ENCODE peak calls at places on chromosomes 16 and 17, in eight cellular contexts. D is sigmoid colon, K is fibroblast of the aortic adventitia, A is lower lobe of right lung, R is endothelial cell, O is Panc1, Z is tibial artery, L is cardiac muscle cell. I is an unnamed sample.

GRCh38 chr17:61989509-61989908 is 61.7 kb upstream of the INTS2 start:
- DNase-seq in R (no peak), O (no peak), L (no peak), A (no peak), K (no peak), D (no peak), Z (no peak), I (no peak)

GRCh38 chr16:86824751-86825310 is 246.5 kb downstream of the FOXL1 start:
- DNase-seq in D (peak; percentile 46), Z (no peak), K (no peak), R (no peak), A (no peak), O (no peak), L (no peak), I (no peak)

GRCh38 chr17:82014432-82014831 is 8.2 kb downstream of the CENPX start:
- DNase-seq in K (no peak), Z (no peak), L (no peak), A (no peak), O (no peak), R (no peak), D (no peak), I (no peak)

GRCh38 chr16:84833142-84833495 is 13.3 kb downstream of the CRISPLD2 start:
- DNase-seq in A (no peak), R (no peak), O (no peak), Z (no peak), K (no peak), L (no peak), D (peak; percentile 78), I (no peak)

GRCh38 chr17:4708436-4708835 is 2.0 kb upstream of the ARRB2 start:
- DNase-seq in R (no peak), L (no peak), A (no peak), D (no peak), Z (no peak), O (no peak), K (no peak), I (no peak)

GRCh38 chr16:82660966-82661365 is 34.2 kb downstream of the CDH13 start:
- DNase-seq in O (no peak), D (no peak), A (no peak), L (no peak), R (no peak), Z (no peak), K (no peak), I (no peak)

GRCh38 chr17:82050152-82050760 is 1.4 kb downstream of the RFNG start:
- DNase-seq in L (no peak), D (no peak), K (no peak), A (no peak), R (no peak), Z (no peak), O (no peak), I (no peak)

GRCh38 chr17:41492351-41492750 is 2.6 kb upstream of the KRT36 start:
- DNase-seq in L (no peak), Z (peak; percentile 62), O (no peak), K (peak; percentile 17), D (no peak), R (no peak), A (no peak), I (no peak)

GRCh38 chr16:55655709-55656694 is at the start of gene SLC6A2:
- DNase-seq in Z (no peak), D (no peak), O (no peak), R (peak; percentile 49), K (no peak), L (peak; percentile 62), A (no peak), I (no peak)

GRCh38 chr17:6487243-6488007 is 43.2 kb downstream of the PIMREG start:
- DNase-seq in Z (peak; percentile 36), K (no peak), D (peak; percentile 68), O (no peak), L (no peak), A (peak; percentile 56), R (no peak), I (no peak)

GRCh38 chr17:67281736-67282135 is 36.7 kb upstream of the HELZ start:
- DNase-seq in L (no peak), Z (no peak), O (no peak), R (no peak), K (no peak), A (no peak), D (no peak), I (no peak)
- TF ChIP-seq CTCF in L (no peak), Z (no peak), O (no peak), R (no peak), K (no peak), A (no peak), D (no peak), I (no peak)

DNA sequence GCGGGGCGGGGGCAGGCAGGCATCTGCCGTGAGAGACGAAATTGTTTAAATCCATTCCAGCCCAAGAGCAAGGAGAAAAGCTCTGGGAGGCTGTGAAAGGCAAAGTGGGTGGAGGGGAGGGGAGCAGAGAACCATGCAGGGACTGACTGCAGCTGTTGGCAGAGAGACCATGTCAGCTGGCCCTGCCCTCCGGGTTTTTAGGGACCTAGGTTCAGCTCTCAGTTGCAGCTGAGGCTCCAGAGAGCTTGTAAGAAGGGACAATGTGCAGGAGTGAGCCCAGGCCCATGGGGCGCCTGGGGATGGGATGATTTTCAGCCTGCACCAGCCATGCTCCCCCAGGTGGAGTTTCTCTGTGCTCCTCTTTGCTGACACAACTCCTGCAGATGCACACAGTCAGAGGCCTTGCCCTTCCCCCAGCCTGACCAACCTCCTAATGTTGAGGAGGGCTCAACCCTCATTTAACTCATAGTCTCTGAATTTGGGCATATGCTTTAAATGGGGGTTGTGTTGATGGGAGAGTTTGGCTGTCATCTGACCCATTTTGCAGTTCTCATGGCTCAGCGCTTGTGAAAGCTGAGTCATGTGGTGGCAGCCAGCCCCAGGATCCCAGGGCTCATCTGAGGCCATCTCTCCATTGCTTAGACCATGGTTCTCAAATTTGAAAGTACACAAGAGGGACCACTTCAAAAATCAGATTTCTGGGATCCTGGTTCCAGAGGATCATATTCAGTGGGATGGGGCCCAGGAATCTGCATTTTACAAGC is 70.8 kb downstream of the PLXDC1 start:
- DNase-seq in A (no peak), L (no peak), K (peak; percentile 67), D (peak; percentile 76), Z (peak; percentile 62), R (no peak), O (no peak), I (no peak)
- TF ChIP-seq CTCF in A (no peak), L (no peak), K (no peak), D (no peak), Z (no peak), R (no peak), O (no peak), I (no peak)

GRCh38 chr16:68094614-68094934 is 9.4 kb downstream of the NFATC3 start:
- DNase-seq in R (no peak), L (no peak), D (no peak), A (no peak), Z (no peak), O (no peak), K (no peak), I (no peak)
- TF ChIP-seq CTCF in R (peak; percentile 55), L (no peak), D (no peak), A (no peak), Z (no peak), O (no peak), K (peak; percentile 12), I (no peak)

GRCh38 chr17:12403881-12404398 is 261.8 kb upstream of the MYOCD start:
- DNase-seq in Z (no peak), L (no peak), D (no peak), R (no peak), K (no peak), A (no peak), O (no peak), I (no peak)

GRCh38 chr17:12402963-12403622 is 262.6 kb upstream of the MYOCD start:
- DNase-seq in R (no peak), L (no peak), O (no peak), D (no peak), K (peak; percentile 56), Z (no peak), A (no peak), I (no peak)

GRCh38 chr17:12409082-12409481 is 256.6 kb upstream of the MYOCD start:
- DNase-seq in A (no peak), D (no peak), R (no peak), O (no peak), Z (no peak), L (peak; percentile 18), K (no peak), I (no peak)

GRCh38 chr17:12407495-12407894 is 258.2 kb upstream of the MYOCD start:
- DNase-seq in A (no peak), K (no peak), L (no peak), Z (no peak), O (no peak), R (no peak), D (no peak), I (no peak)

DNA sequence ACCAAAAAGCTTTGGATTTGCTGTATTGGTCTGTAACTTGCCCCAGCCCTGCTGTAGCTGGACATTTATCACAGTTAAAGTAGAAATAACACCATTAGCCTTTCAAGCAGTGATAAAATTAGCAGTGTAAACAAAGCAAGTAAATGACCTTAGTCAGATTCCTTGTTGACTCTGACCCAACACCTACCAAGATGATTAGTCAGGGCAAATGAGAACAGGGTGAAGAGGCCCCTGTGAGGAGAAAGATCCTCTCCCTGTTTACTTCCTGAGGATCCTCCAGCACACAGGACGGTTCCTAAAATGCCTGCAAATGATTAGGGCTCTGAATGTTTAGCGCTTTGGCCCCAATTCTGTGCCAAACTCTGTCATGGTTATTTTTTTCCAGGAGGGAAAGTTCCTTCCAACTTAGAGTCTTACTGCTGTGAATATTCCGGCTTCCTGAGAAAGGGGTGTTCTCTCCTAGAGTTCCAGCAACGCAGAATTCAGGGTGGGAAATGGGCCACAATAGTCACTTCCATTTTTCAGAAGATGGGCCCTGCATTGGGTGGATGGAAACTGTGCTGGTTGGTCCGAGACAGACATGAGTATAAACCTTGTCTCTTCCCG is 259.0 kb upstream of the MYOCD start:
- DNase-seq in Z (no peak), A (no peak), O (no peak), R (no peak), D (no peak), L (no peak), K (no peak), I (no peak)
- TF ChIP-seq CTCF in Z (no peak), A (no peak), O (no peak), R (no peak), D (no peak), L (no peak), K (no peak), I (no peak)